ENCODE peak calls at places on chromosomes 12 and 14, in four cellular contexts. F is HepG2, I is GM12878, D is K562. G is an unnamed sample.

GRCh38 chr14:59055439-59056045 is 132.9 kb upstream of the DAAM1 start:
- DNase-seq in I (peak), D (peak), F (peak), G (peak)

GRCh38 chr12:109517619-109518018 is 40.2 kb downstream of the UBE3B start:
- DNase-seq in D (peak), I (no peak), F (no peak), G (no peak)

GRCh38 chr12:11963841-11964471 is 106.8 kb upstream of the BCL2L14 start:
- DNase-seq in I (no peak), D (no peak), F (no peak), G (no peak)

GRCh38 chr12:64652346-64652745 is 42.1 kb downstream of the RASSF3 start:
- DNase-seq in D (no peak), I (no peak), F (no peak), G (no peak)

GRCh38 chr12:133058203-133059125 is 21.2 kb downstream of the ZNF84 start:
- DNase-seq in F (no peak), I (no peak), D (no peak), G (no peak)

GRCh38 chr14:66401447-66402095 is 84.6 kb upstream of the CCDC196 start:
- DNase-seq in I (no peak), F (peak), D (no peak), G (no peak)

GRCh38 chr14:77139540-77140342 is 1.9 kb downstream of the ZDHHC22 start:
- DNase-seq in F (peak), D (peak), I (no peak), G (peak)

GRCh38 chr12:24396266-24396665 is 446.8 kb upstream of the SOX5 start:
- DNase-seq in I (no peak), F (no peak), D (no peak), G (no peak)

GRCh38 chr12:54661048-54661447 is 12.9 kb upstream of the DCD start:
- DNase-seq in F (no peak), D (no peak), I (no peak), G (no peak)

GRCh38 chr14:90275455-90275814 is 19.1 kb downstream of the PSMC1 start:
- DNase-seq in F (no peak), I (no peak), D (no peak), G (no peak)

GRCh38 chr12:112973712-112974305 is 4.5 kb upstream of the OAS2 start:
- DNase-seq in F (no peak), I (no peak), D (no peak), G (no peak)

GRCh38 chr12:48351022-48351708 is 446 bp upstream of the ZNF641 start:
- DNase-seq in F (peak), D (peak), I (no peak), G (peak)

GRCh38 chr12:90987101-90987500 is 17.7 kb downstream of the EPYC start:
- DNase-seq in I (no peak), F (no peak), D (no peak), G (no peak)

GRCh38 chr12:47547077-47547476 is 158.8 kb downstream of the RPAP3 start:
- DNase-seq in F (no peak), I (no peak), D (peak), G (no peak)

GRCh38 chr12:64685076-64685475 is 74.1 kb downstream of the GNS start:
- DNase-seq in D (no peak), F (no peak), I (no peak), G (no peak)

GRCh38 chr12:72024613-72025012 is 86.0 kb downstream of the TPH2 start:
- DNase-seq in D (no peak), F (no peak), I (no peak), G (no peak)

GRCh38 chr12:115426732-115427131 is 742.8 kb upstream of the TBX3 start:
- DNase-seq in I (no peak), D (no peak), F (peak), G (no peak)

GRCh38 chr12:110670161-110670701 is 18.7 kb downstream of the HVCN1 start:
- DNase-seq in F (no peak), I (peak), D (no peak), G (no peak)
- TF ChIP-seq NR2C2 in F (no peak), I (no peak), D (no peak), G (no peak)

GRCh38 chr14:92922155-92922735 is 705 bp upstream of the CHGA start:
- DNase-seq in D (no peak), F (no peak), I (no peak), G (no peak)

GRCh38 chr14:92923744-92924103 is 774 bp downstream of the CHGA start:
- DNase-seq in I (no peak), F (no peak), D (no peak), G (no peak)

GRCh38 chr14:92924247-92924646 is 1.3 kb downstream of the CHGA start:
- DNase-seq in D (no peak), F (no peak), I (no peak), G (no peak)

GRCh38 chr14:92925446-92925845 is 2.5 kb downstream of the CHGA start:
- DNase-seq in F (no peak), I (no peak), D (no peak), G (no peak)

DNA sequence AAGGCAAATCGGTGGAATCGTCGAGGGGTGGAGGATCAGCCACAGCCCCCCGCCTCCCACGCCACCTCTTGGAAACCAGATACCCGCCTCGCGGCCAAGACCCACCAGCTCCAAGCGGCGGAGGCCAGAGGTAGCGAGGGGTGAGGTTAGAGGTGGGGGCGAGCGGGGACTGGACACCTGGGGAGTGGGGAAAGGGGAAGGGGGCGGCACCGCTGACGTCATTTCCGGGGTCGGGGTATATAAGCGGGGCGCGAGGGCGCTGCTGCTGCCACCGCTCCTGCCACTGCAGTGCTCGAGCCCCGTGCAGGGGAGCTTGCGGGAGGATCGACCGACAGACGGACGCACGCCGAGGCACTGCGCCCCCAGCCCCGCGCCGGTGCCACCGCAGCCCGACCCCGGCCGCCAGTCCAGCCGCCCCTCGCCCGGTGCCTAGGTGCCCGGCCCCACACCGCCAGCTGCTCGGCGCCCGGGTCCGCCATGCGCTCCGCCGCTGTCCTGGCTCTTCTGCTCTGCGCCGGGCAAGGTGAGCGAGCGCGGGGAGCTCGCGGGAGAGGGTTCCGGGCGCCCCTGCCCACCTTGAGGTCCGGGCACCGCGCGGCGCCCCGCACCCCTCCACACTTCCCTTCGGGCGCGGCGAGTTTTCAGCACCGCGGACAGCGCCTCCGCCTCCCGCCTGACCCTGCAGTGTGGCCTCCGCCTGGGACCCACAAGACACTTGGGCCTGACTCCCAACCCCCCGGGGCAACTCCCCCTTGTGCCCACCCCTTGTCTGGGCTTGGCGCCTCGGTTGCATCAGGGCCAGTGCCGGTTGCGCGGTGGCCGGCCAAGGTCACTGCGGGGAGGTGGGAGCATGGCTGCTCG is at the start of gene CHGA:
- DNase-seq in F (peak), I (no peak), D (peak), G (peak)
- TF ChIP-seq NR2C2 in F (no peak), I (no peak), D (no peak), G (peak)

GRCh38 chr14:96944297-96944696 is 147.1 kb downstream of the VRK1 start:
- DNase-seq in D (no peak), I (no peak), F (no peak), G (no peak)
- TF ChIP-seq NR2C2 in D (no peak), I (no peak), F (no peak), G (no peak)

DNA sequence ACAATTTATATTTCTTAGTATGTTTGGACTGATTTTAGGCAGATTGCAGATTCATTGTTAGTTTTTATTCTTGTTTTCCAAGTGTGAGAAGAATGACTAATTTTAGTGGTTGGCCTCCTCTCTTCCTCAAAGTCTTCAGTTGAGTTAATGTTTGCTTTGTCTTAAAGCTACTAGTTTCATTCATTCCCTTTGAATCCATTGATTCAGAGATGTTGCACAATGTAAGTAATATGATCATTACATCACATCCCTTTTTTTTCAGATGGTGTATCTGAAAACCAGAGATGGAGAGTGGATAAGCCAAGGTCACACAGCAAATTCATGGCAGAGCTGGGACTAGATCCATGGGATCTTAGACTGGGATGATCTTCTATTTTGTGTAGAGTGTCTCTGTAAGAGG is 577.5 kb downstream of the BCL11B start:
- DNase-seq in D (no peak), F (no peak), I (no peak), G (no peak)
- TF ChIP-seq NR2C2 in D (no peak), F (no peak), I (no peak), G (no peak)

G was measured in WTC11.